ENCODE peak calls at places on chromosomes 1 and 21, in four cellular contexts. I is tibial nerve; J is activated CD8-positive, alpha-beta memory T cell treated with anti-CD3 and anti-CD28 coated beads, Interleukin-2, amount 10 ng/mL, durations not matched to agents 7 days and 5 days; U is HuH-7.5. P is an unnamed sample.
A peak's percentile ranks its signal among the peaks of the same experiment; 100 is the strongest.

GRCh38 chr1:182625716-182626504 is 21.7 kb upstream of the RGS16 start:
- DNase-seq in J (no peak), U (no peak), I (no peak), P (no peak)

GRCh38 chr1:230300322-230301301 is 125.5 kb downstream of the PGBD5 start:
- DNase-seq in I (no peak), J (no peak), U (no peak), P (no peak)

GRCh38 chr21:16644690-16645089 is 868.2 kb upstream of the CXADR start:
- DNase-seq in U (no peak), I (no peak), J (no peak), P (no peak)

GRCh38 chr1:106222415-106222814 is 834.1 kb upstream of the PRMT6 start:
- DNase-seq in J (no peak), I (no peak), U (no peak), P (no peak)

GRCh38 chr21:23968722-23969647 is 1638.3 kb downstream of the MRPL39 start:
- DNase-seq in I (no peak), J (peak; percentile 90), U (no peak), P (peak; percentile 35)

GRCh38 chr1:1355376-1355775 is 3.0 kb downstream of the MXRA8 start:
- DNase-seq in J (no peak), U (no peak), I (no peak), P (no peak)

GRCh38 chr1:45723248-45723930 is 27.1 kb downstream of the IPP start:
- DNase-seq in I (no peak), U (peak; percentile 27), J (no peak), P (no peak)

GRCh38 chr21:45519182-45519581 is 23.1 kb downstream of the SLC19A1 start:
- DNase-seq in J (no peak), U (no peak), I (no peak), P (no peak)

GRCh38 chr1:159900086-159900680 is at the start of gene CFAP45:
- DNase-seq in U (no peak), I (peak; percentile 59), J (no peak), P (peak; percentile 48)

GRCh38 chr1:116515702-116516101 is 55.1 kb downstream of the CD58 start:
- DNase-seq in U (no peak), I (no peak), J (peak; percentile 67), P (no peak)

GRCh38 chr1:34419662-34420061 is 243.0 kb downstream of the C1orf94 start:
- DNase-seq in I (no peak), U (no peak), J (no peak), P (no peak)

GRCh38 chr1:206754011-206754410 is 16.6 kb upstream of the IL19 start:
- DNase-seq in I (no peak), U (no peak), J (no peak), P (no peak)

GRCh38 chr1:98051065-98051675 is 130.3 kb upstream of the DPYD start:
- DNase-seq in U (peak; percentile 57), J (peak; percentile 83), I (peak; percentile 64), P (peak; percentile 69)

GRCh38 chr1:47555307-47555706 is 117.5 kb downstream of the FOXD2 start:
- DNase-seq in J (no peak), U (no peak), I (no peak), P (no peak)

GRCh38 chr1:7339014-7339413 is 432.1 kb upstream of the VAMP3 start:
- DNase-seq in J (no peak), U (no peak), I (no peak), P (no peak)

GRCh38 chr1:100183370-100183769 is 5.3 kb upstream of the LRRC39 start:
- DNase-seq in U (no peak), J (no peak), I (no peak), P (no peak)

GRCh38 chr1:116334015-116334547 is 39.0 kb upstream of the ATP1A1 start:
- DNase-seq in J (no peak), I (no peak), U (no peak), P (no peak)

GRCh38 chr1:244352156-244352830 is 99.4 kb downstream of the ADSS2 start:
- DNase-seq in I (no peak), U (no peak), J (peak; percentile 18), P (no peak)

GRCh38 chr21:38850277-38850951 is 44.7 kb downstream of the ETS2 start:
- DNase-seq in I (no peak), J (no peak), U (no peak), P (no peak)

GRCh38 chr1:223208164-223209075 is 65.4 kb upstream of the TLR5 start:
- DNase-seq in I (no peak), J (no peak), U (no peak), P (no peak)

GRCh38 chr1:156118175-156118868 is 3.8 kb downstream of the LMNA start:
- DNase-seq in J (no peak), U (peak; percentile 80), I (peak; percentile 62), P (no peak)

GRCh38 chr21:27134513-27134912 is 167.6 kb upstream of the ADAMTS5 start:
- DNase-seq in U (no peak), J (no peak), I (no peak), P (no peak)

GRCh38 chr1:179082308-179083030 is 599 bp downstream of the TOR3A start:
- DNase-seq in J (peak; percentile 58), U (peak; percentile 64), I (peak; percentile 19), P (peak; percentile 48)

GRCh38 chr1:55250399-55251075 is 35.4 kb upstream of the USP24 start:
- DNase-seq in U (no peak), I (no peak), J (no peak), P (no peak)

GRCh38 chr1:107637101-107637500 is 327.9 kb downstream of the VAV3 start:
- DNase-seq in I (no peak), U (no peak), J (no peak), P (no peak)